ENCODE peak calls at places on chromosomes 6 and 20, in four cellular contexts. X, U, I and E are unnamed samples.

GRCh38 chr6:148611213-148611612 is 135.6 kb upstream of the UST start:
- ATAC-seq in X (no peak), U (peak), I (peak), E (no peak)

GRCh38 chr6:7172605-7173185 is 64.9 kb downstream of the RREB1 start:
- ATAC-seq in X (no peak), U (no peak), I (no peak), E (no peak)

GRCh38 chr6:46137387-46137786 is 7.6 kb downstream of the ENPP4 start:
- ATAC-seq in X (peak), U (no peak), I (no peak), E (peak)

GRCh38 chr6:138987299-138987642 is 782 bp downstream of the REPS1 start:
- ATAC-seq in X (no peak), U (no peak), I (no peak), E (no peak)

GRCh38 chr6:142796571-142796970 is 148.4 kb downstream of the HIVEP2 start:
- ATAC-seq in X (no peak), U (peak), I (peak), E (no peak)

GRCh38 chr6:43516697-43517502 is at the start of the genes POLR1C and YIPF3:
- ATAC-seq in X (peak), U (peak), I (peak), E (peak)

GRCh38 chr6:53280207-53280606 is 68.5 kb downstream of the ELOVL5 start:
- ATAC-seq in X (no peak), U (no peak), I (no peak), E (peak)

GRCh38 chr20:45041464-45042337 is 59.2 kb downstream of the KCNS1 start:
- ATAC-seq in X (peak), U (no peak), I (no peak), E (no peak)

GRCh38 chr6:74100719-74101287 is 404.8 kb downstream of the CD109 start:
- ATAC-seq in X (no peak), U (no peak), I (no peak), E (no peak)

GRCh38 chr6:75101896-75102680 is 103.8 kb downstream of the COL12A1 start:
- ATAC-seq in X (no peak), U (no peak), I (no peak), E (no peak)

GRCh38 chr20:41608606-41609005 is 9.6 kb downstream of the CHD6 start:
- ATAC-seq in X (peak), U (no peak), I (no peak), E (no peak)

GRCh38 chr6:5058254-5058653 is 26.9 kb upstream of the PPP1R3G start:
- ATAC-seq in X (no peak), U (no peak), I (no peak), E (no peak)

GRCh38 chr6:157954150-157955117 is 27.2 kb upstream of the SYNJ2 start:
- ATAC-seq in X (no peak), U (peak), I (peak), E (peak)

GRCh38 chr6:41699063-41699462 is 36.3 kb downstream of the TFEB start:
- ATAC-seq in X (peak), U (no peak), I (no peak), E (no peak)

GRCh38 chr6:70738028-70738427 is 70.3 kb downstream of the SMAP1 start:
- ATAC-seq in X (no peak), U (no peak), I (no peak), E (no peak)

GRCh38 chr20:7272512-7272911 is 505.0 kb downstream of the BMP2 start:
- ATAC-seq in X (no peak), U (no peak), I (no peak), E (no peak)

GRCh38 chr20:1685304-1686052 is 27.9 kb upstream of the SIRPG start:
- ATAC-seq in X (peak), U (no peak), I (no peak), E (no peak)

GRCh38 chr6:36064770-36065396 is 37.3 kb downstream of the MAPK14 start:
- ATAC-seq in X (peak), U (peak), I (no peak), E (no peak)

GRCh38 chr6:27129095-27129815 is 118.2 kb upstream of the PRSS16 start:
- ATAC-seq in X (no peak), U (no peak), I (no peak), E (no peak)

GRCh38 chr6:118325220-118325860 is 222.8 kb upstream of the PLN start:
- ATAC-seq in X (peak), U (no peak), I (peak), E (no peak)

GRCh38 chr6:7975764-7976146 is 65.2 kb upstream of the TXNDC5 start:
- ATAC-seq in X (peak), U (peak), I (peak), E (peak)

GRCh38 chr6:142409794-142410193 is 108.0 kb downstream of the ADGRG6 start:
- ATAC-seq in X (no peak), U (no peak), I (no peak), E (no peak)

GRCh38 chr20:63351380-63351700 is 9.8 kb downstream of the CHRNA4 start:
- ATAC-seq in X (no peak), U (no peak), I (no peak), E (no peak)

GRCh38 chr6:99613705-99614429 is 7.2 kb downstream of the PRDM13 start:
- ATAC-seq in X (peak), U (peak), I (peak), E (peak)

GRCh38 chr6:6918216-6918983 is 189.4 kb upstream of the RREB1 start:
- ATAC-seq in X (peak), U (peak), I (no peak), E (peak)

GRCh38 chr20:341682-342081 is 5.2 kb upstream of the NRSN2 start:
- ATAC-seq in X (peak), U (peak), I (peak), E (no peak)

GRCh38 chr20:62570403-62570802 is 71.9 kb upstream of the SLCO4A1 start:
- ATAC-seq in X (no peak), U (no peak), I (no peak), E (no peak)